ENCODE peak calls at places on chromosomes 16 and 17, in four cellular contexts. T is transverse colon, I is hepatocyte, R is PC-3. K is an unnamed sample.
A peak's percentile ranks its signal among the peaks of the same experiment; 100 is the strongest.

GRCh38 chr16:31709181-31709580 is 164.4 kb upstream of the ZNF267 start:
- DNase-seq in T (no peak), I (no peak), R (no peak), K (no peak)

GRCh38 chr17:63222655-63223054 is 223.5 kb downstream of the CYB561 start:
- DNase-seq in R (no peak), T (no peak), I (no peak), K (no peak)

GRCh38 chr16:84283314-84284167 is 11.1 kb upstream of the WFDC1 start:
- DNase-seq in I (no peak), T (no peak), R (no peak), K (peak; percentile 65)

GRCh38 chr17:13776027-13776551 is 174.4 kb upstream of the HS3ST3A1 start:
- DNase-seq in R (peak; percentile 51), I (peak; percentile 8), T (no peak), K (no peak)

GRCh38 chr16:80103463-80103862 is 437.3 kb upstream of the DYNLRB2 start:
- DNase-seq in R (no peak), T (no peak), I (no peak), K (no peak)

GRCh38 chr16:30115238-30115637 is 1.9 kb upstream of the GDPD3 start:
- DNase-seq in T (peak; percentile 90), R (no peak), I (peak; percentile 61), K (no peak)

GRCh38 chr16:1688807-1689560 is 10.9 kb downstream of the JPT2 start:
- DNase-seq in R (peak; percentile 95), I (peak; percentile 91), T (no peak), K (no peak)

GRCh38 chr17:6526362-6527152 is 29.8 kb downstream of the PITPNM3 start:
- DNase-seq in I (no peak), T (no peak), R (no peak), K (no peak)

GRCh38 chr16:71846443-71846842 is 667 bp downstream of the ATXN1L start:
- DNase-seq in R (no peak), I (peak; percentile 46), T (peak; percentile 20), K (peak; percentile 53)

GRCh38 chr17:63764701-63765100 is 8.7 kb downstream of the CCDC47 start:
- DNase-seq in I (no peak), T (no peak), R (no peak), K (no peak)

GRCh38 chr17:11298401-11298800 is 57.4 kb downstream of the SHISA6 start:
- DNase-seq in I (no peak), T (no peak), R (no peak), K (no peak)

GRCh38 chr17:69175812-69176517 is 34.3 kb upstream of the ABCA6 start:
- DNase-seq in R (peak; percentile 95), I (peak; percentile 4), T (no peak), K (no peak)

GRCh38 chr17:7548585-7549400 is at the start of gene TNFSF12:
- DNase-seq in I (peak; percentile 77), R (peak; percentile 31), T (peak; percentile 72), K (peak; percentile 66)

GRCh38 chr16:54355251-54355650 is 68.7 kb upstream of the IRX3 start:
- DNase-seq in R (no peak), I (no peak), T (no peak), K (no peak)

GRCh38 chr16:27446721-27447120 is 44.7 kb downstream of the IL21R start:
- DNase-seq in I (no peak), R (no peak), T (peak; percentile 47), K (no peak)

GRCh38 chr17:4766199-4766598 is 5.5 kb upstream of the TM4SF5 start:
- DNase-seq in R (no peak), T (no peak), I (no peak), K (no peak)

GRCh38 chr17:19933221-19933620 is 44.4 kb downstream of the AKAP10 start:
- DNase-seq in I (no peak), T (no peak), R (peak; percentile 16), K (no peak)

GRCh38 chr17:80773243-80773991 is 218.2 kb upstream of the CHMP6 start:
- DNase-seq in I (no peak), T (peak; percentile 58), R (no peak), K (no peak)

GRCh38 chr16:86567701-86568571 is 1.3 kb downstream of the FOXC2 start:
- DNase-seq in R (no peak), I (peak; percentile 26), T (no peak), K (no peak)

GRCh38 chr17:4940625-4941021 is 555 bp downstream of the RNF167 start:
- DNase-seq in T (peak; percentile 60), I (no peak), R (no peak), K (no peak)

GRCh38 chr17:64216030-64216384 is 47.1 kb downstream of the TEX2 start:
- DNase-seq in I (no peak), T (no peak), R (no peak), K (no peak)

GRCh38 chr16:88854306-88855111 is 2.2 kb downstream of the GALNS start:
- DNase-seq in I (no peak), R (no peak), T (peak; percentile 27), K (no peak)

GRCh38 chr16:2044541-2044940 is 3.1 kb downstream of the NTHL1 start:
- DNase-seq in T (peak; percentile 33), R (no peak), I (no peak), K (no peak)

GRCh38 chr16:85394511-85395206 is 218.5 kb upstream of the GSE1 start:
- DNase-seq in T (no peak), I (no peak), R (no peak), K (no peak)

GRCh38 chr16:15906439-15906838 is 18.0 kb upstream of the CEP20 start:
- DNase-seq in T (no peak), I (no peak), R (no peak), K (no peak)

GRCh38 chr17:8482546-8482945 is 46.9 kb downstream of the NDEL1 start:
- DNase-seq in R (no peak), I (no peak), T (no peak), K (no peak)

GRCh38 chr17:21089145-21089544 is 37.6 kb upstream of the DHRS7B start:
- DNase-seq in R (peak; percentile 88), T (no peak), I (no peak), K (no peak)

GRCh38 chr17:7955414-7956042 is 23.5 kb downstream of the CNTROB start:
- DNase-seq in I (peak; percentile 23), T (no peak), R (no peak), K (no peak)

GRCh38 chr16:86662195-86662594 is 83.8 kb downstream of the FOXL1 start:
- DNase-seq in R (no peak), I (no peak), T (no peak), K (no peak)

GRCh38 chr16:67449739-67450138 is 18.8 kb downstream of the HSD11B2 start:
- DNase-seq in T (no peak), R (no peak), I (no peak), K (peak; percentile 66)

GRCh38 chr17:51000835-51001638 is 119.6 kb downstream of the SPAG9 start:
- DNase-seq in I (peak; percentile 75), R (peak; percentile 86), T (no peak), K (no peak)

GRCh38 chr17:65595071-65595655 is 33.7 kb upstream of the AXIN2 start:
- DNase-seq in R (no peak), T (no peak), I (no peak), K (no peak)

GRCh38 chr17:58325289-58325726 is 3.3 kb downstream of the TSPOAP1 start:
- DNase-seq in I (peak; percentile 46), T (no peak), R (no peak), K (peak; percentile 31)

GRCh38 chr16:81313731-81314602 is 795 bp upstream of the GAN start:
- DNase-seq in I (no peak), T (no peak), R (no peak), K (no peak)

GRCh38 chr17:42306385-42306667 is 18.0 kb downstream of the STAT5A start:
- DNase-seq in I (no peak), T (no peak), R (no peak), K (no peak)
- H3K27ac ChIP-seq in I (no peak overlapping the region), T (no peak overlapping the region), R (no peak overlapping the region), K (no peak overlapping the region)

GRCh38 chr17:74760404-74761105 is 12.1 kb downstream of the NHERF1 start:
- DNase-seq in R (no peak), I (no peak), T (no peak), K (peak; percentile 95)

GRCh38 chr17:74761419-74761818 is 13.0 kb downstream of the NHERF1 start:
- DNase-seq in R (no peak), T (no peak), I (no peak), K (no peak)

GRCh38 chr17:74758846-74759163 is 10.4 kb downstream of the NHERF1 start:
- DNase-seq in I (no peak), T (peak; percentile 46), R (peak; percentile 29), K (peak; percentile 60)

GRCh38 chr17:74759243-74759801 is 10.9 kb downstream of the NHERF1 start:
- DNase-seq in R (no peak), T (peak; percentile 69), I (no peak), K (no peak)

GRCh38 chr17:74759941-74760340 is 11.5 kb downstream of the NHERF1 start:
- DNase-seq in R (peak; percentile 52), T (no peak), I (peak; percentile 78), K (no peak)
- H3K4me1 ChIP-seq in R (peaks cover 21% of the 10 kb centered on the region), T (peaks cover 86% of the 10 kb centered on the region), I (peaks cover 86% of the 10 kb centered on the region), K (peaks cover 76% of the 10 kb centered on the region)

GRCh38 chr17:44527954-44528353 is 24.7 kb upstream of the GPATCH8 start:
- DNase-seq in T (no peak), I (no peak), R (no peak), K (no peak)

GRCh38 chr17:44529864-44530263 is 26.7 kb upstream of the GPATCH8 start:
- DNase-seq in R (peak; percentile 55), I (no peak), T (no peak), K (no peak)

GRCh38 chr17:44536090-44536960 is 21.0 kb upstream of the FZD2 start:
- DNase-seq in R (no peak), T (no peak), I (peak; percentile 43), K (peak; percentile 17)

GRCh38 chr17:44531019-44531418 is 26.3 kb upstream of the FZD2 start:
- DNase-seq in T (no peak), R (no peak), I (no peak), K (no peak)

GRCh38 chr17:44533533-44534246 is 23.6 kb upstream of the FZD2 start:
- DNase-seq in T (peak; percentile 89), R (peak; percentile 94), I (peak; percentile 96), K (peak; percentile 81)
- H3K4me3 ChIP-seq in T (no peak overlapping the region), R (no peak overlapping the region), I (no peak overlapping the region), K (no peak overlapping the region)

DNA sequence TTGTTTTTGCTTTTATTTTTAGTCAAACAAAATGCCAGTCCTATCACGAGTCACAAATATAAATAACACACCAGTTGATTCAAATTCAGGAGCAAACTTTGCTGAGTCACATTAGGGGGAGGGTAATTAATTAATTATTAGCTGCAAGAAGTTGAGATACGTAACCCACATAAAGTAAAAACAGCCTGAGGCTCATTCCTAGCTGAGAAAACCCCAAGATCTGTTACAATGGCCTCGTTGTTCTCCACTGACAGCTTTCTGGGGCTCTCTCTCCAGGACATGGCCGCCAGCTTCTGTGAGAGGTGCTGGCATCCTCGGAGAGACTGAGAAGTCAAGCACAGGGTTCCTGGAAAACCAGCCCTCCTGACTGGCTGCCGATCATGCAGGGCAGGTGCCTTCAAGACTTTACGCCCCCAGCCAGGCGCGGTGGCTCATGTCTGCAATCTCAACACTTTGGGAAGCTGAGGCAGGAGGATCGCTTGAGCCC is 11.1 kb downstream of the RAB40B start:
- DNase-seq in T (no peak), R (no peak), I (no peak), K (no peak)
- H3K27ac ChIP-seq in T (no peak overlapping the region), R (no peak overlapping the region), I (no peak overlapping the region), K (no peak overlapping the region)